ENCODE peak calls at places on chromosomes 3 and 15, in nine cellular contexts. Q, I, Z, G, H, N, J, C and K are unnamed samples.

GRCh38 chr15:45023659-45024320 is 795 bp downstream of the SORD start:
- DNase-seq in G (no peak), Q (peak), H (no peak), I (no peak), C (peak), Z (no peak), J (no peak), N (peak), K (no peak)

GRCh38 chr3:172249039-172249438 is 199.2 kb downstream of the GHSR start:
- DNase-seq in J (no peak), N (no peak), Z (no peak), C (peak), Q (no peak), H (no peak), G (no peak), I (no peak), K (no peak)

GRCh38 chr3:44568561-44568960 is 13.6 kb downstream of the ZKSCAN7 start:
- DNase-seq in Q (no peak), N (no peak), H (no peak), C (no peak), I (no peak), J (no peak), G (no peak), Z (no peak), K (no peak)

GRCh38 chr15:52695146-52695545 is 16.0 kb upstream of the ATOSA start:
- DNase-seq in G (no peak), Q (no peak), Z (no peak), H (no peak), N (no peak), I (no peak), J (no peak), C (no peak), K (no peak)

GRCh38 chr3:48662753-48663488 is at the start of gene CELSR3:
- DNase-seq in J (peak), I (peak), H (peak), N (peak), G (peak), C (peak), Z (no peak), Q (peak), K (no peak)

GRCh38 chr3:143784446-143784845 is 63.8 kb downstream of the SLC9A9 start:
- DNase-seq in C (no peak), H (no peak), N (no peak), G (no peak), Z (no peak), Q (no peak), I (no peak), J (no peak), K (no peak)

GRCh38 chr15:77737238-77738037 is 104.7 kb upstream of the LINGO1 start:
- DNase-seq in Z (no peak), Q (no peak), C (no peak), N (no peak), I (no peak), H (no peak), G (no peak), J (no peak), K (no peak)

GRCh38 chr15:58314593-58315216 is 117.1 kb upstream of the LIPC start:
- DNase-seq in H (no peak), G (no peak), C (no peak), N (no peak), J (no peak), Z (no peak), I (no peak), Q (no peak), K (no peak)

GRCh38 chr15:66701422-66702034 is 508 bp upstream of the SMAD6 start:
- DNase-seq in G (peak), I (peak), Z (no peak), J (peak), C (no peak), Q (peak), N (peak), H (peak), K (peak)

GRCh38 chr15:31831596-31831995 is 198.7 kb upstream of the CHRNA7 start:
- DNase-seq in I (peak), G (no peak), N (no peak), C (no peak), Q (no peak), H (no peak), J (no peak), Z (no peak), K (no peak)

GRCh38 chr15:85031944-85032587 is 50.4 kb downstream of the PDE8A start:
- DNase-seq in G (no peak), N (no peak), J (no peak), Q (no peak), I (no peak), C (no peak), H (no peak), Z (no peak), K (no peak)

GRCh38 chr15:38750816-38751215 is 186.2 kb upstream of the RASGRP1 start:
- DNase-seq in H (no peak), J (no peak), C (no peak), Q (no peak), I (no peak), Z (no peak), N (no peak), G (no peak), K (no peak)

GRCh38 chr3:119664850-119665379 is 4.5 kb upstream of the POPDC2 start:
- DNase-seq in C (peak), Q (peak), Z (no peak), N (peak), I (no peak), J (no peak), G (no peak), H (no peak), K (no peak)

GRCh38 chr3:104132566-104132997 is 1234.1 kb upstream of the ALCAM start:
- DNase-seq in G (no peak), Z (no peak), I (no peak), Q (peak), J (no peak), C (no peak), N (no peak), H (no peak), K (no peak)

GRCh38 chr3:129596194-129597086 is 10.0 kb downstream of the PLXND1 start:
- DNase-seq in G (no peak), N (peak), I (peak), J (peak), Z (no peak), C (peak), Q (peak), H (peak), K (peak)

GRCh38 chr3:170726976-170727661 is 141.2 kb upstream of the SLC7A14 start:
- DNase-seq in J (no peak), I (no peak), N (peak), G (no peak), Z (no peak), Q (peak), H (no peak), C (peak), K (no peak)

GRCh38 chr15:73295630-73296286 is 73.0 kb downstream of the HCN4 start:
- DNase-seq in N (no peak), J (no peak), G (no peak), I (no peak), Q (no peak), C (peak), Z (no peak), H (no peak), K (no peak)

GRCh38 chr3:9248232-9249191 is 934 bp downstream of the SRGAP3 start:
- DNase-seq in Q (no peak), I (no peak), N (no peak), Z (no peak), J (no peak), H (peak), C (no peak), G (no peak), K (peak)

GRCh38 chr3:27577504-27577903 is 93.3 kb upstream of the SLC4A7 start:
- DNase-seq in Z (no peak), G (no peak), Q (no peak), C (peak), N (no peak), I (no peak), J (no peak), H (no peak), K (no peak)

GRCh38 chr15:60777558-60777957 is 298.6 kb upstream of the ICE2 start:
- DNase-seq in I (no peak), C (no peak), G (no peak), Q (no peak), Z (no peak), H (no peak), N (no peak), J (no peak), K (no peak)

GRCh38 chr3:105944721-105945120 is 75.9 kb upstream of the CBLB start:
- DNase-seq in G (no peak), C (no peak), I (no peak), H (no peak), Z (no peak), N (peak), J (no peak), Q (peak), K (no peak)

GRCh38 chr15:72042054-72042453 is 75.9 kb downstream of the MYO9A start:
- DNase-seq in J (no peak), C (no peak), H (no peak), I (no peak), N (no peak), Q (no peak), G (no peak), Z (no peak), K (no peak)

GRCh38 chr15:66573719-66574641 is 8.2 kb upstream of the LCTL start:
- DNase-seq in C (peak), J (no peak), I (no peak), H (no peak), G (no peak), N (no peak), Z (no peak), Q (no peak), K (no peak)

GRCh38 chr3:71127463-71128243 is 455.9 kb downstream of the FOXP1 start:
- DNase-seq in N (no peak), G (no peak), Z (no peak), H (no peak), I (no peak), Q (peak), J (no peak), C (peak), K (no peak)

GRCh38 chr3:142779591-142779990 is 55.8 kb downstream of the TRPC1 start:
- DNase-seq in H (no peak), C (no peak), I (no peak), Z (no peak), G (no peak), J (no peak), N (no peak), Q (peak), K (no peak)